ENCODE peak calls at places on chromosomes 2 and 18, in five cellular contexts. P, Y, B, S and Z are unnamed samples.

GRCh38 chr2:180191352-180192124 is 184.4 kb upstream of the CWC22 start:
- DNase-seq in S (peak), P (no peak), Y (peak), B (no peak), Z (no peak)

GRCh38 chr2:240881913-240882312 is 13.3 kb downstream of the AGXT start:
- DNase-seq in S (peak), Y (no peak), B (no peak), P (no peak), Z (no peak)

GRCh38 chr2:124063596-124063995 is 38.5 kb downstream of the CNTNAP5 start:
- DNase-seq in S (no peak), Y (no peak), B (no peak), P (no peak), Z (no peak)

GRCh38 chr2:101630224-101630949 is 67.1 kb upstream of the MAP4K4 start:
- DNase-seq in S (peak), P (peak), B (no peak), Y (no peak), Z (no peak)

GRCh38 chr18:78784861-78785260 is 194.8 kb upstream of the SALL3 start:
- DNase-seq in S (no peak), B (no peak), P (no peak), Y (no peak), Z (no peak)

GRCh38 chr2:169354244-169354643 is 8.1 kb downstream of the LRP2 start:
- DNase-seq in S (no peak), P (no peak), B (no peak), Y (no peak), Z (no peak)

GRCh38 chr2:45771251-45771650 is 119.8 kb downstream of the PRKCE start:
- DNase-seq in P (no peak), Y (no peak), S (no peak), B (no peak), Z (peak)

GRCh38 chr18:9413586-9413985 is 61.7 kb upstream of the RALBP1 start:
- DNase-seq in Y (peak), P (no peak), S (no peak), B (no peak), Z (no peak)

GRCh38 chr18:3903341-3903740 is 453.4 kb downstream of the TGIF1 start:
- DNase-seq in Y (peak), S (no peak), B (no peak), P (peak), Z (no peak)

GRCh38 chr18:47931707-47932103 is 1.2 kb upstream of the SMAD2 start:
- DNase-seq in P (no peak), S (no peak), Y (peak), B (peak), Z (peak)

GRCh38 chr2:20217041-20217970 is 7.6 kb downstream of the SDC1 start:
- DNase-seq in S (peak), B (no peak), P (peak), Y (no peak), Z (no peak)

GRCh38 chr2:191847764-191848163 is 876 bp upstream of the CAVIN2 start:
- DNase-seq in P (no peak), S (no peak), B (no peak), Y (no peak), Z (no peak)

GRCh38 chr2:186036862-186037449 is 298.4 kb downstream of the FSIP2 start:
- DNase-seq in B (no peak), Y (no peak), P (no peak), S (no peak), Z (no peak)

GRCh38 chr2:117980783-117981676 is 32.8 kb downstream of the CCDC93 start:
- DNase-seq in Y (peak), S (no peak), P (peak), B (no peak), Z (no peak)

GRCh38 chr2:173205375-173205774 is 129.7 kb downstream of the MAP3K20 start:
- DNase-seq in Y (peak), B (no peak), S (peak), P (no peak), Z (no peak)

GRCh38 chr18:12334280-12335262 is 26.5 kb downstream of the TUBB6 start:
- DNase-seq in B (no peak), P (no peak), Y (no peak), S (no peak), Z (no peak)

GRCh38 chr18:75141734-75142133 is 67.2 kb downstream of the PTGR3 start:
- DNase-seq in B (no peak), P (no peak), Y (no peak), S (no peak), Z (no peak)

GRCh38 chr2:106267997-106268396 is 73.9 kb upstream of the UXS1 start:
- DNase-seq in B (no peak), P (no peak), Y (no peak), S (no peak), Z (no peak)

GRCh38 chr18:75135158-75135725 is 73.7 kb downstream of the PTGR3 start:
- DNase-seq in S (no peak), P (no peak), B (no peak), Y (no peak), Z (no peak)

GRCh38 chr2:208256192-208256782 is 1.4 kb upstream of the IDH1 start:
- DNase-seq in Y (no peak), B (no peak), P (no peak), S (no peak), Z (no peak)

DNA sequence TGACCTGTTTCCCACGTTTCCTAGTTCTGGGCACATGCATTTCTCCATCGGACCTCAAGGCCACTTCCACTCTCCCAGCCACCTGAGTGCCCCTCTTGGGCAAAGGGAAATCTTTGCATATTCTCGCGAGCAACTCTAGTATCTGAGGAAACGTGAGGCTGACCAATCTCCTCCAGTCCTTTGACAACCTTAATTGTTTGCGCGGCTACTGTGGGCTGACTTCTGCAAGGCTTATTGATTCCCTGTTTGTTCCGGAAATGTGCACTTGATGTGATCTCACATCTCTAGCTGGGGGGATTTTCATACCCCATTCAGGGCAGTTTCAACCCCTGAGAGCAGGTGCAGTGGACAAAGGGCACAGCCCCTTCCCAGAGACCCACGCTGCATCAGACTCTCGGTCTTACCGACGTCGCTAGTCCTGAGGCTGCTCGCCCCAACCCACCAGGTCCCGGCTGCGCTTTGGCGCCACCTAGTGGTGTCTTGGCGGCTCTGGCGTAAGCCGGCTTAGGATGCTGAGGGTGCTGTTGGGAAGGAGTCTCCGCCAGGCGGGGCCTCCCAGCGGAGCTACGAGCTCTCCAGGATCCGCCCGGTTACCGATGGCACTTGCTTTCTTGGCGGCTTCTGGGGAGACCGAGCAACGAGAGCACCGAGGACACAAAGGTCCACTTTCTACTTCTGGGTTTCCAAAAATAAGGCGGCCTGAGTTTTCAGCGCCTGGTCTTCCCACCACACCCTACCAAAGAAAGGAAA is 24.8 kb upstream of the SPR start:
- DNase-seq in S (peak), P (peak), B (peak), Y (peak), Z (peak)
- TF ChIP-seq CTCF in S (peak), P (peak), B (peak), Y (peak), Z (peak)

GRCh38 chr2:115880558-115880957 is 1438.1 kb downstream of the DPP10 start:
- DNase-seq in B (no peak), S (no peak), Y (no peak), P (no peak), Z (no peak)
- TF ChIP-seq CTCF in B (no peak), S (no peak), Y (no peak), P (no peak), Z (peak)

GRCh38 chr2:138503087-138503442 is 1.5 kb downstream of the SPOPL start:
- DNase-seq in S (no peak), P (peak), B (no peak), Y (no peak), Z (no peak)

GRCh38 chr2:138499684-138500083 is 1.9 kb upstream of the SPOPL start:
- DNase-seq in Y (no peak), B (no peak), P (no peak), S (no peak), Z (no peak)

GRCh38 chr2:138502253-138503086 is 900 bp downstream of the SPOPL start:
- DNase-seq in P (peak), B (no peak), S (no peak), Y (no peak), Z (no peak)

GRCh38 chr2:138500592-138501426 is 761 bp upstream of the SPOPL start:
- DNase-seq in B (no peak), P (no peak), S (no peak), Y (no peak), Z (no peak)

GRCh38 chr2:138501427-138502252 is at the start of gene SPOPL:
- DNase-seq in Y (peak), P (peak), S (peak), B (peak), Z (peak)
- TF ChIP-seq CTCF in Y (no peak), P (no peak), S (peak), B (no peak), Z (peak)

DNA sequence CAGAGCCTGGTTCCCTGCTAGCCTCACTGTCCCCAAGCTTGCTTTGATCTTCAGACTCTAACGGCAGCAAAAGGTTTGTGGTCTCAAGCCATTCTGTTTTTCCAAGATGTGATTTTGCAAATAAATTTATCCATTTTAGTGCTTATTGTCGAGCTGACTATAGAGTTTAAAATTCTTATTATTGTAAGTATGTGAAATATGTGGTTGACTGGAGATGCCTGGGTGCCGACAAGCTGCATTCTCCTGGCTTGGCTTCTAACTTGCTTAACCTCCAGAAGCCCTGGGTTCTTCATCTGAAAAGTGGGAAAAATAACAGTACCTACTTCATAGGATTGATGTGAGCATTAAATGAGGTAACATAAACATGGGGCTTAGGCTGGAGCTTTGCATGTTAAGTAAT is 9.9 kb upstream of the EDAR start:
- DNase-seq in Y (no peak), B (no peak), S (no peak), P (no peak), Z (no peak)
- TF ChIP-seq CTCF in Y (no peak), B (no peak), S (no peak), P (no peak), Z (no peak)

GRCh38 chr2:202871161-202872141 is at the start of gene ICA1L:
- DNase-seq in B (peak), Y (peak), P (peak), S (peak), Z (peak)

DNA sequence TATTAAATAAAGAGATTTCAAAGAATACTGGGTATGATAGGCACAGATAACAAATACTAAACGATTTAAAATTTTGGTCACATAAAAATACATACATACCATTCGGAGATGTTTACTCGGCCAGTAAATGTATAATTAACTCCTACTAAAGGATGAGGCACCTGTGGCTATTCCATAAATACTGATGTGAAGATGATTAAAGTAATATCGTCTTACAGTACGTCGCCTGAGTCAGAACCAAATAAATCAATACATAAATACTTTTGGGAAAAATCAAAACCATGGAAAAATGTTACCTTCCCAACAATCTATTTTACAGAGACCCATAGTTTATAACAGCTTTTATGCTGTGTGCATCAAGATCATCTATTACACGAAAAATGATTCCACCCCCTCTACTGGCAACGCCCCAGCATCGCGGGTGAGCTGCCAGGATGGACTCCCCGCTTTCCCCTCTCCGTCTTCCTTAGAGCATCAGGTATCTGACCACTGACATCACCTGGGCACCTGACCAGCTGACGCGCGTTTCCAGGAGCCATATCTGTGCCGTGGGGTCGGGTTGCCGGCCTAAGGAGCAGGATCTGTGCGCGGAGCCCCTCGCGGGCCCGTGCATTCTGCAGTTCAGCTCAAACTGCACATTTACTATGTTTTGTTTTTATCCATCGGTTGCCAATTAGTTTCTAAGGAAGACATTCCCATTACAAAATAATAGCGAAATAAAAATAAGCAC is 970 bp downstream of the ICA1L start:
- DNase-seq in B (peak), S (peak), Y (peak), P (peak), Z (peak)
- TF ChIP-seq CTCF in B (peak), S (peak), Y (peak), P (peak), Z (peak)

GRCh38 chr2:73385486-73386341 is at the start of gene ALMS1:
- DNase-seq in P (peak), S (peak), B (peak), Y (peak), Z (peak)

GRCh38 chr2:73386894-73387636 is 1.4 kb downstream of the ALMS1 start:
- DNase-seq in S (no peak), P (no peak), Y (no peak), B (no peak), Z (no peak)

GRCh38 chr2:73383036-73383435 is 2.6 kb upstream of the ALMS1 start:
- DNase-seq in Y (no peak), B (no peak), P (no peak), S (no peak), Z (no peak)

GRCh38 chr2:73386342-73386868 is 769 bp downstream of the ALMS1 start:
- DNase-seq in P (no peak), S (no peak), Y (no peak), B (no peak), Z (no peak)
- TF ChIP-seq CTCF in P (no peak), S (no peak), Y (no peak), B (no peak), Z (no peak)

DNA sequence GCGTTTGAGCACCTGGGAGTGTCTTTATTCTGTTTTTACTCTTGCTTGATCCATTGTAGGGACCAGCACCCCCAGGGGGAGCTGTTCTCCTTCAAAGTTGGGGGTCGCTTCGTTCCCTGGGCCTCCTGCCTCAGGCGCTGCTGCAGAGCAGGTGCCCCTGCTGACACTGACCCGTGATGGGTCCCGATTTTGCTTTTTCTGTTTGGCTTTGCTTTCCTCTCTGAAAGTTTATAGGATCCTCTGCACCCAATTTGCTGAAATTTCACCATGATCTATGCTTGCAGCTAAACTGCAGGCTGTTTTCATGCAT is 22.9 kb upstream of the FAHD2A start:
- DNase-seq in B (no peak), P (no peak), Y (no peak), S (no peak), Z (no peak)
- TF ChIP-seq CTCF in B (no peak), P (no peak), Y (peak), S (peak), Z (no peak)

GRCh38 chr2:85368921-85369320 is 14.4 kb downstream of the ELMOD3 start:
- DNase-seq in S (no peak), B (no peak), P (no peak), Y (no peak), Z (no peak)

GRCh38 chr2:85369500-85369899 is 14.9 kb downstream of the ELMOD3 start:
- DNase-seq in B (no peak), Y (no peak), S (no peak), P (no peak), Z (no peak)

GRCh38 chr2:85371045-85371444 is 16.5 kb downstream of the ELMOD3 start:
- DNase-seq in P (no peak), Y (no peak), S (no peak), B (no peak), Z (no peak)

GRCh38 chr2:85367180-85367579 is 12.6 kb downstream of the ELMOD3 start:
- DNase-seq in Y (no peak), S (no peak), P (no peak), B (no peak), Z (no peak)
- TF ChIP-seq CTCF in Y (no peak), S (no peak), P (no peak), B (no peak), Z (no peak)